ENCODE peak calls at places on chromosomes 6 and 20, in five cellular contexts. O, I, H, P and W are unnamed samples.

GRCh38 chr6:145534986-145535385 is 200.3 kb downstream of the EPM2A start:
- DNase-seq in O (no peak), I (no peak), H (no peak), P (no peak), W (no peak)

GRCh38 chr6:15343490-15344185 is 97.8 kb downstream of the JARID2 start:
- DNase-seq in O (no peak), I (no peak), H (no peak), P (no peak), W (no peak)

GRCh38 chr20:38970302-38970701 is 8.2 kb downstream of the DHX35 start:
- DNase-seq in O (no peak), I (no peak), H (no peak), P (no peak), W (no peak)

GRCh38 chr6:38133932-38134703 is 314.6 kb downstream of the ZFAND3 start:
- DNase-seq in O (no peak), I (no peak), H (no peak), P (no peak), W (no peak)

GRCh38 chr6:39411465-39411864 is 89.0 kb upstream of the KCNK16 start:
- DNase-seq in O (no peak), I (no peak), H (no peak), P (no peak), W (no peak)

GRCh38 chr6:55772730-55773129 is 102.7 kb downstream of the BMP5 start:
- DNase-seq in O (no peak), I (no peak), H (no peak), P (no peak), W (no peak)

GRCh38 chr20:30491016-30491415 is 766.4 kb upstream of the DEFB115 start:
- DNase-seq in O (no peak), I (no peak), H (no peak), P (no peak), W (no peak)

GRCh38 chr6:98946877-98947410 is 802 bp downstream of the FBXL4 start:
- DNase-seq in O (no peak), I (no peak), H (no peak), P (no peak), W (no peak)

GRCh38 chr6:165987483-165988305 is 180.0 kb downstream of the TBXT start:
- DNase-seq in O (no peak), I (no peak), H (no peak), P (no peak), W (peak; percentile 42)

DNA sequence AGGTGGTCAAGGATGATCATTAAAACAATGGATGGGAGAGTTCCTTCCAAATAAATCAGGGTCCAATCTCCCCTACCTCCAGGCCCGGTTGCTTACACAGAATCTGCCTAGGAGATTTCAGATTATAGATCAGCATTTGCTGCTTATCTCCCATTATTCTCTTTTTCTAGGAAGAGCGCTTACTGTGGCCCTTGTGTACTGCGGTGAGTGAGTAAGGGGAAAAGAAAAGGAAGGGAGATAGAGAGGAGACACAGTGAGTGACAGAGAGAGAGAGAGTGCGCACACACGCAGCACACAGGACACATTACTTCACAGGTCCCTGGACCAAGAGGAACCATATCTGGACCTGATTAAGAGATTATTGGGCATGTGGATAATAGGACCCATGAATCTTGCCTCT is 6.2 kb downstream of the LATS1 start:
- DNase-seq in O (no peak), I (no peak), H (no peak), P (no peak), W (no peak)
- H3K9ac ChIP-seq in O (no peak overlapping the region), I (no peak overlapping the region), H (no peak overlapping the region), P (no peak overlapping the region), W (no peak overlapping the region)

GRCh38 chr6:24761193-24761835 is 13.4 kb upstream of the GMNN start:
- DNase-seq in O (no peak), I (peak; percentile 49), H (no peak), P (no peak), W (no peak)

GRCh38 chr6:24761851-24762250 is 12.9 kb upstream of the GMNN start:
- DNase-seq in O (no peak), I (no peak), H (no peak), P (no peak), W (no peak)

GRCh38 chr6:24763578-24763977 is 11.2 kb upstream of the GMNN start:
- DNase-seq in O (no peak), I (no peak), H (no peak), P (no peak), W (no peak)

GRCh38 chr6:24768361-24768760 is 6.4 kb upstream of the GMNN start:
- DNase-seq in O (no peak), I (no peak), H (no peak), P (no peak), W (no peak)

DNA sequence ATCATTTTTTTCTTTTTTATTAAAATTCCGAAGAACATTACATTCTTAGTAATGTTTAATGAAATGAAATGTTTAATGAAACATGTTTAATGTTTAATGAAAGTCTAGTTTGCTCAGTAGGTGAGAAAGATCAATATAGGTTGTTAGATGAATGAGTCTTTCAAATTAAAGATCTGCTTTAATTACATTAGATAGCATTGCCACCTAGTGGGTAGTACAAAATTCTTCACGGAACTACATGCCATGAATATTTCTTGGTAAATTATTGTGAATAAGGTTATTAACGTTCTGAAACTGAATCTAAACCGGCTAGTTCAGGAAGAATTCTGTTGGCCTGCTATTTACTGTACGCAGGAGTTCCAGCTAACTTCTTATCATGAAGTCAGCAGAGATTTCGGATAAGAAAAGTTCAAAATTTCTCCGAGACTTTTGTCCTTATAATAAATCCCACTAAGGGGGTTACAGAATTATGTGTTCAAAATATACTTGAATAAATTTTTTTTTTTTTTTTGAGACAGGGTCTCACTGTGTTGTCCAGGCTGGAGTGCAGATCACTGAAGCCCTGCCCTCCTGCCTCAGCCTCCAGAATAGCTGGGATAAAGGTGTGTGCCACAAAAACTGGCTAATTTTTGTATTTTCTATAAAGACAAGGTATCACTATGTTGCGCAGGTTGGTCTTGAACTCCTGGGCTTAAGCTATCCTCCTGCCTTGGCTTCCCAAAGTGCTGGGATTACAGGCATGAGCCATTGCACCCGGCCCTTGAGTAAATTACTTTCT is 7.9 kb upstream of the GMNN start:
- DNase-seq in O (no peak), I (no peak), H (no peak), P (no peak), W (no peak)
- TF ChIP-seq ZNF274 in O (no peak), I (no peak), H (no peak), P (no peak), W (no peak)

DNA sequence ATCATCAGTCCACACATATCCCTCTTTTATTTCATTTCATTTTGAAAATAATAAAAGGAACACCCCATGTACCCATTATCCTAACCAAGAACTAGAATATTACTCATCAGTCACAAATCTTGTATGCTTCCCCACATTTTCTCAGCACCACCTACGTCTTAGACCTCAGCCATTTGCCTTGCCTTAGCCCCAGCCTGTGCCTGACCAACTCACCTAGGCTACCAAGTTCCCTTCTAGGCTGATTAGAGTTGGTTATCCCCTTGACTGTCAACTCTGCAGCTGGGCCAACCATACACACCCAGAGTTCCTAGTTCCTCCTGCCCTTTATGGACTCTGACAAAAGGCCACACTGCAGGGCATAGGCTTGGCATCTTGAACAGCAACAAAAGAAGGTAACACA is 33.4 kb upstream of the IPCEF1 start:
- DNase-seq in O (no peak), I (no peak), H (no peak), P (no peak), W (no peak)
- H3K9me3 ChIP-seq in O (no peaks in the 10 kb centered on the region), I (no peaks in the 10 kb centered on the region), H (no peaks in the 10 kb centered on the region), P (no peaks in the 10 kb centered on the region), W (no peaks in the 10 kb centered on the region)

GRCh38 chr20:10902836-10903410 is 229.1 kb upstream of the JAG1 start:
- DNase-seq in O (no peak), I (no peak), H (no peak), P (no peak), W (no peak)
- H3K9ac ChIP-seq in O (no peak overlapping the region), I (no peak overlapping the region), H (no peak overlapping the region), P (no peak overlapping the region), W (no peak overlapping the region)

GRCh38 chr6:136037885-136038460 is 186.5 kb downstream of the PDE7B start:
- DNase-seq in O (no peak), I (no peak), H (no peak), P (no peak), W (no peak)
- TF ChIP-seq ZNF274 in O (no peak), I (no peak), H (no peak), P (no peak), W (no peak)

DNA sequence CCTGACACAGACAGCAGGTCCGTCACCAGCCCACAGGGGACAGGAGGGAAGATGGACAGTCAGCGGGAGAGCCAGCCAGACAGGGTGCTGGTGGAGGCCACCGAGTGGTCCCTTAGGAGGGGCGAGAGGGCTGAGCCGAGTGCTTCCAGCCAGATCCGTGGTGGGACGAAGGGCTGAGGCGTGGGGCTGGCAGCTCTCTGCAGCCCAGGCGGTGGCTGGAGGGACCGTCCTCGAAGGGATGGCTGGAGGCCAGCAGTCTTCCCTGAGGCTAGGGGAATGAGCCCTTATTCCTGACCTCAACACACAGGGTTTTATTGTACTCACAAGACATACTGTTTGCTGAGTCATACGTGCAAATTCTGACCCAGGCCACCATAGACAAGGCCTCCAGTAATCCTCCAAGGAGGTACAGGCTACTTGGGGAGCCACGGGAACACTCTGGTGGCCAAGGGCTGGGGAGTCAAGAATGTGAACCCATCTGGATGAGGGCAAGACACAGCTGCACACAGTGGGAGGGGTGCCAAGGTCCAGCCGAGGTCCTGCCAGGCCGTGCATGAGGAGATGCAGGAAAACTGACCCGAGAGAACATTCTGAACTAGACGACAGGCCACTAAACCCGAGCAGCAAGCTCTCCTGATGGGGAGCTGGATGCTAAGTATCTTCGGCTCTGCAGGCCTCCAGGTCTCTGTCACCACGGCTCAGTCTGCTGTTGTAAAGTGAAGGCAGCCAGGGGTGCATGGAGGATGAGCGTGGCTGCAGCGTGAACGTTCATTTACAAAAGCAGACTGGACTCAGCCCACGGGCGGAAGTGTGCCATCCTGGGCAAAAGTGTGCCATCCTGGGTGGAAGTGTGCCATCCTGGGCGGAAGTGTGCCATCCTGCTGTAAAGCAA is 242.5 kb downstream of the TTLL2 start:
- DNase-seq in O (no peak), I (no peak), H (no peak), P (no peak), W (no peak)
- H3K9me3 ChIP-seq in O (no peaks in the 10 kb centered on the region), I (no peaks in the 10 kb centered on the region), H (no peaks in the 10 kb centered on the region), P (no peaks in the 10 kb centered on the region), W (no peaks in the 10 kb centered on the region)

GRCh38 chr6:110980648-110981047 is 1.2 kb upstream of the RPF2 start:
- DNase-seq in O (no peak), I (no peak), H (no peak), P (no peak), W (no peak)
- H3K9ac ChIP-seq in O (peak overlapping the region; percentile 84), I (peak overlapping the region; percentile 88), H (peak overlapping the region; percentile 90), P (no peak overlapping the region), W (no peak overlapping the region)

GRCh38 chr6:151763303-151763702 is 44.2 kb upstream of the ESR1 start:
- DNase-seq in O (no peak), I (peak; percentile 45), H (peak; percentile 15), P (no peak), W (no peak)
- TF ChIP-seq ZNF274 in O (no peak), I (no peak), H (no peak), P (no peak), W (no peak)

DNA sequence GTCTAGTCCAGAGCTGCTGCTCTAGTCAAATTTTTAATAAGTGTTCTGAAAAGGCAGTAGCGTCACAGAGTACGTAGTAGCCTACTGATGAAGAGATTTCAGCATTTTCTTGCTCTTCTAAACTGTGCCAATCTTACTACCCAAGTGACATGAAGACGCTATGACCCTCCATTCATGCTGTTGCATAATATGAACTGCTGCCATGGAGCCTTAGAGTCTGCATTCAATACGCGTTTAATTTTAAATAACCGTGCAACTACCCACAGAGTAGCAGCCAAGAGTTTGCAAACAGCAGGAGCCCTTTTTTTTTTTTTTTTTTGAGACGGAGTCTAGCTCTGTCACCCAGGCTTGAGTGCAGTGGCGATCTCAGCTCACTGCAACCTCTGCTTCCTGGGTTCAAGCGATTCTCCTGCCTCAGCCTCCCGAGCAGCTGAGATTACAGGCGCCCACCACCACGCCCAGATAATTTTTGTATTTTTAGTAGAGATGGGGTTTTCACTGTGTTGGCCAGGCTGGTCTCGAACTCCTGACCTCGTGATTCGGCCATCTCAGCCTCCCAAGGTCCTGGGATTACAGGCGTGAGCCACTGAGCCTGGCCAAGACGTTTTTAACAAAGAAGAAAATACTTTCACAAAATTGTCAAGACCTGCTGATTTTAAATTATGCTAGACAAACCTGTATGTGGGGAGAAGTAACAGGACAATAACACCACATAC is 44.3 kb downstream of the EZR start:
- DNase-seq in O (no peak), I (no peak), H (no peak), P (no peak), W (no peak)
- H3K9me3 ChIP-seq in O (no peaks in the 10 kb centered on the region), I (no peaks in the 10 kb centered on the region), H (no peaks in the 10 kb centered on the region), P (no peaks in the 10 kb centered on the region), W (no peaks in the 10 kb centered on the region)